ENCODE peak calls at places on chromosomes 11 and 22, in six cellular contexts. One of them, this sample, is unnamed.

GRCh38 chr11:17352925-17353227 is 1.3 kb downstream of the NCR3LG1 start:
- DNase-seq in hepatocyte: peak
- DNase-seq in PC-3: peak
- DNase-seq in GM23338: peak
- DNase-seq in GM23248: peak
- DNase-seq in HCT116: no peak
- DNase-seq in this sample: peak

GRCh38 chr11:9906043-9906791 is 242.3 kb downstream of the SWAP70 start:
- DNase-seq in PC-3: peak
- DNase-seq in GM23338: peak
- DNase-seq in GM23248: peak
- DNase-seq in HCT116: peak
- DNase-seq in hepatocyte: peak
- DNase-seq in this sample: peak

GRCh38 chr11:36155770-36156485 is 133.3 kb downstream of the COMMD9 start:
- DNase-seq in hepatocyte: no peak
- DNase-seq in GM23338: peak
- DNase-seq in PC-3: peak
- DNase-seq in GM23248: peak
- DNase-seq in HCT116: no peak
- DNase-seq in this sample: no peak

GRCh38 chr11:14645247-14645912 is 1.8 kb downstream of the PDE3B start:
- DNase-seq in GM23338: no peak
- DNase-seq in hepatocyte: no peak
- DNase-seq in HCT116: no peak
- DNase-seq in GM23248: peak
- DNase-seq in PC-3: no peak
- DNase-seq in this sample: no peak

GRCh38 chr11:64850979-64851567 is 6.6 kb upstream of the CDC42BPG start:
- DNase-seq in GM23248: peak
- DNase-seq in HCT116: no peak
- DNase-seq in hepatocyte: no peak
- DNase-seq in PC-3: no peak
- DNase-seq in GM23338: peak
- DNase-seq in this sample: no peak

GRCh38 chr11:133939558-133939957 is 17.2 kb downstream of the IGSF9B start:
- DNase-seq in PC-3: no peak
- DNase-seq in hepatocyte: no peak
- DNase-seq in GM23248: no peak
- DNase-seq in GM23338: no peak
- DNase-seq in HCT116: no peak
- DNase-seq in this sample: no peak

GRCh38 chr11:75689861-75690641 is 21.2 kb upstream of the MAP6 start:
- DNase-seq in PC-3: peak
- DNase-seq in HCT116: no peak
- DNase-seq in hepatocyte: no peak
- DNase-seq in GM23248: peak
- DNase-seq in GM23338: no peak
- DNase-seq in this sample: no peak

GRCh38 chr22:35577799-35578659 is 37.4 kb downstream of the RASD2 start:
- DNase-seq in GM23248: no peak
- DNase-seq in HCT116: no peak
- DNase-seq in PC-3: no peak
- DNase-seq in hepatocyte: no peak
- DNase-seq in GM23338: no peak
- DNase-seq in this sample: no peak

GRCh38 chr22:48227341-48228018 is 1465.0 kb downstream of the TBC1D22A start:
- DNase-seq in GM23248: no peak
- DNase-seq in hepatocyte: no peak
- DNase-seq in PC-3: no peak
- DNase-seq in HCT116: no peak
- DNase-seq in GM23338: no peak
- DNase-seq in this sample: no peak

GRCh38 chr11:118168751-118169150 is 7.7 kb downstream of the SCN2B start:
- DNase-seq in GM23248: no peak
- DNase-seq in hepatocyte: no peak
- DNase-seq in GM23338: no peak
- DNase-seq in PC-3: peak
- DNase-seq in HCT116: no peak
- DNase-seq in this sample: no peak

GRCh38 chr11:32267679-32268187 is 167.6 kb downstream of the WT1 start:
- DNase-seq in GM23338: no peak
- DNase-seq in HCT116: no peak
- DNase-seq in GM23248: no peak
- DNase-seq in hepatocyte: no peak
- DNase-seq in PC-3: no peak
- DNase-seq in this sample: no peak

GRCh38 chr22:49517721-49518120 is 310.0 kb downstream of the BRD1 start:
- DNase-seq in PC-3: peak
- DNase-seq in HCT116: no peak
- DNase-seq in GM23248: no peak
- DNase-seq in hepatocyte: no peak
- DNase-seq in GM23338: no peak
- DNase-seq in this sample: no peak

GRCh38 chr11:124307093-124307492 is 6.7 kb downstream of the OR8D1 start:
- DNase-seq in HCT116: no peak
- DNase-seq in GM23338: no peak
- DNase-seq in hepatocyte: no peak
- DNase-seq in GM23248: no peak
- DNase-seq in PC-3: no peak
- DNase-seq in this sample: no peak

GRCh38 chr11:100932474-100933100 is 197.0 kb downstream of the PGR start:
- DNase-seq in GM23338: peak
- DNase-seq in HCT116: peak
- DNase-seq in PC-3: peak
- DNase-seq in GM23248: peak
- DNase-seq in hepatocyte: peak
- DNase-seq in this sample: peak

GRCh38 chr22:50504245-50505211 is 3.0 kb downstream of the LMF2 start:
- DNase-seq in GM23248: no peak
- DNase-seq in GM23338: no peak
- DNase-seq in HCT116: no peak
- DNase-seq in hepatocyte: peak
- DNase-seq in PC-3: no peak
- DNase-seq in this sample: no peak

GRCh38 chr11:131723088-131723487 is 352.7 kb downstream of the NTM start:
- DNase-seq in GM23338: no peak
- DNase-seq in hepatocyte: no peak
- DNase-seq in PC-3: no peak
- DNase-seq in HCT116: no peak
- DNase-seq in GM23248: no peak
- DNase-seq in this sample: no peak

GRCh38 chr22:45199723-45200122 is 36.0 kb downstream of the NUP50 start:
- DNase-seq in hepatocyte: no peak
- DNase-seq in GM23338: no peak
- DNase-seq in PC-3: no peak
- DNase-seq in GM23248: no peak
- DNase-seq in HCT116: no peak
- DNase-seq in this sample: no peak
- TF ChIP-seq EZH2 in hepatocyte: no peak
- TF ChIP-seq EZH2 in GM23338: no peak
- TF ChIP-seq EZH2 in PC-3: no peak
- TF ChIP-seq EZH2 in GM23248: no peak
- TF ChIP-seq EZH2 in HCT116: no peak
- TF ChIP-seq EZH2 in this sample: no peak

DNA sequence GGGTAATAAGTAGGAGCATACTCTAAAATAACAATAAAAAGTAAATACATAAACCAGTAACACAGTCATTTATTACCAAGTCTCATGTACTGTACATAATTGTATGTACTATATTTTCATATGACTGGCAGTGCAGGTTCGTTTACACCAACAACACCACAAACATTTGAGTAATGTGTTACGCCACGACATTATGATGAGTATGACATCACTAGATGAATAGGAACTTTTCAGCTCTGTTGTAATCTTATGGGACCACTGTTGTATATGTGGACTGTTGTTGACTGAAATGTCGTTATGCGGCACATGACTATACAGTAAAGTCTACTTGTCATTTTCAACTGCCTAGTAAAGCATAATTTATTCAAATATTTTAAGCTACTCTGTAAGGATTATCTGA is 18.6 kb downstream of the KIF18A start:
- DNase-seq in HCT116: no peak
- DNase-seq in PC-3: peak
- DNase-seq in hepatocyte: no peak
- DNase-seq in GM23338: no peak
- DNase-seq in GM23248: no peak
- DNase-seq in this sample: no peak
- TF ChIP-seq EZH2phosphoT487 in HCT116: no peak
- TF ChIP-seq EZH2phosphoT487 in PC-3: no peak
- TF ChIP-seq EZH2phosphoT487 in hepatocyte: no peak
- TF ChIP-seq EZH2phosphoT487 in GM23338: no peak
- TF ChIP-seq EZH2phosphoT487 in GM23248: no peak
- TF ChIP-seq EZH2phosphoT487 in this sample: no peak

GRCh38 chr11:130427049-130427388 is 1.4 kb downstream of the ADAMTS8 start:
- DNase-seq in HCT116: no peak
- DNase-seq in PC-3: no peak
- DNase-seq in GM23248: no peak
- DNase-seq in hepatocyte: no peak
- DNase-seq in GM23338: no peak
- DNase-seq in this sample: no peak
- TF ChIP-seq EZH2 in HCT116: no peak
- TF ChIP-seq EZH2 in PC-3: no peak
- TF ChIP-seq EZH2 in GM23248: no peak
- TF ChIP-seq EZH2 in hepatocyte: no peak
- TF ChIP-seq EZH2 in GM23338: no peak
- TF ChIP-seq EZH2 in this sample: no peak

DNA sequence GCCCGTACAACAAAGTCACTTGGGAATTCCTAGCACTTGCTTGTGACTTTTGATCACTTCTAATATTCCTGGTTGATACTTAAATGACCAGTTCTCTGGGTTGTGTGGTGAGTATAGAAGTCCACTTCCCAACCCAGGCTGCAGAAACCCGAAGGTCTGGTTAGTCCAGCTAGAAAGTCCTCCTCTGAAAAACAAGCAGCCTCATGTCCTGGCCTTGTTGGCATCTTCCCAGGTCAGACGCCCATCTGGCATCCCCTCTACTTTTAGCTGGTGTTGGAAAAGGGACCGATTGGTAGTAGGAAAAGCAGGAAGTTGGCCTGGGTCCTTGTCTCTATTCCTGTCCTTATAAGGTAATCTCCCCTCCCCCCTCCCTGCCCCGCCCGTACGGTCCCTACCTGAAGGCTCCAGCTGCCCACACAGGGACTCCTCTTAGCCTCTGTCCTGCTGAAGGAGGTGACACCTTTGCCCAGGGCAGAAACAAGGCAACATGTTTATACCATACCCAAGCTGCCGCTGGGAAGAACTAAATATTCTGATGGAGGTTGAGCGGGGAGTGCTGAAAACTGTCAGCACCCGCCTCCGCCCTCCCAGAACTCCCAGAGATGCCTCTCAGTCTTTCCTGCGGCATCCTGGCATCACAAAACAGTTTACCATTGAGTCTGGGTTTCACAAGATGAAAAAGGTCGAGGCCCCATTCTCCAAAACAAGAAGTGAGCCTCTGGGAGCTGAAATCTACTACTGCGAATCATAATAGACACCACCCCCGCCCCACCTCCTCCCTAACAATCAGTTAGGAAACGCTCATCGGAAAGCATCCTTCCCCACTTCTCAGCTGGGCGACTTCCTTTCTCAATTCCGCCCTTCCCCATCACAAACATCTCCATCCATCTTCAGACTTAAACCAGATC is 1.3 kb downstream of the SUN2 start:
- DNase-seq in GM23248: peak
- DNase-seq in GM23338: peak
- DNase-seq in hepatocyte: peak
- DNase-seq in HCT116: no peak
- DNase-seq in PC-3: peak
- DNase-seq in this sample: peak
- TF ChIP-seq EZH2phosphoT487 in GM23248: no peak
- TF ChIP-seq EZH2phosphoT487 in GM23338: no peak
- TF ChIP-seq EZH2phosphoT487 in hepatocyte: no peak
- TF ChIP-seq EZH2phosphoT487 in HCT116: no peak
- TF ChIP-seq EZH2phosphoT487 in PC-3: no peak
- TF ChIP-seq EZH2phosphoT487 in this sample: no peak

GRCh38 chr22:46072981-46073682 is 77.2 kb upstream of the PPARA start:
- DNase-seq in PC-3: no peak
- DNase-seq in GM23338: no peak
- DNase-seq in hepatocyte: no peak
- DNase-seq in GM23248: peak
- DNase-seq in HCT116: no peak
- DNase-seq in this sample: no peak

GRCh38 chr22:46070722-46071450 is 79.4 kb upstream of the PPARA start:
- DNase-seq in PC-3: peak
- DNase-seq in hepatocyte: peak
- DNase-seq in GM23248: peak
- DNase-seq in HCT116: no peak
- DNase-seq in GM23338: peak
- DNase-seq in this sample: peak

GRCh38 chr22:46071451-46072029 is 78.8 kb upstream of the PPARA start:
- DNase-seq in GM23248: peak
- DNase-seq in hepatocyte: peak
- DNase-seq in PC-3: peak
- DNase-seq in HCT116: peak
- DNase-seq in GM23338: peak
- DNase-seq in this sample: peak

GRCh38 chr22:46073683-46074504 is 76.4 kb upstream of the PPARA start:
- DNase-seq in PC-3: no peak
- DNase-seq in GM23248: peak
- DNase-seq in GM23338: no peak
- DNase-seq in hepatocyte: no peak
- DNase-seq in HCT116: no peak
- DNase-seq in this sample: no peak

GRCh38 chr22:46072030-46072881 is 78.1 kb upstream of the PPARA start:
- DNase-seq in PC-3: peak
- DNase-seq in HCT116: no peak
- DNase-seq in hepatocyte: peak
- DNase-seq in GM23338: peak
- DNase-seq in GM23248: peak
- DNase-seq in this sample: peak
- TF ChIP-seq EZH2 in PC-3: no peak
- TF ChIP-seq EZH2 in HCT116: no peak
- TF ChIP-seq EZH2 in hepatocyte: peak
- TF ChIP-seq EZH2 in GM23338: peak
- TF ChIP-seq EZH2 in GM23248: no peak
- TF ChIP-seq EZH2 in this sample: peak

DNA sequence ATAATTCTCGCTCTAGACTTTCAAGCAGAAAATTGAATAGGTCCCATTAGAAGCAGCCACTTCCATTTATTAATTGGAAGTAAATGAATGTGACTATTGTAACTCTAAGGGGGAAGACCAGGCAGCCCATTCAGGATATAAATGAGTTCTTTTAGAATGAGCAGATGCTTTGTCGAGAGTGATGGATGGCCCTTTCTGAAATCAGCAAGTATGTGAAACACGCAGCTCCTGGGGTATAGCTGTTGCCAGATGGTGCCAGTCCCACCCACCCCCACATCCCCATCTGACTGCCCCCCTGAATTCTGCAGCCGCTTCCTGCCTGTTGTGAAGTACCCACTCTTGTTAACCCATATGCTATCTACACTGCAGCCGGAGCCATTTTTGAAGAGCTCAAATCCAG is 3.7 kb downstream of the SLC15A3 start:
- DNase-seq in GM23338: no peak
- DNase-seq in GM23248: no peak
- DNase-seq in PC-3: no peak
- DNase-seq in hepatocyte: no peak
- DNase-seq in HCT116: no peak
- DNase-seq in this sample: no peak
- TF ChIP-seq EZH2phosphoT487 in GM23338: no peak
- TF ChIP-seq EZH2phosphoT487 in GM23248: no peak
- TF ChIP-seq EZH2phosphoT487 in PC-3: no peak
- TF ChIP-seq EZH2phosphoT487 in hepatocyte: no peak
- TF ChIP-seq EZH2phosphoT487 in HCT116: no peak
- TF ChIP-seq EZH2phosphoT487 in this sample: no peak

This sample was measured in neural progenitor cell.